ENCODE peak calls at places on chromosomes 16 and 17, in ten cellular contexts. C, M, O, P, J, H, W, F, T and V are unnamed samples.

GRCh38 chr17:64348666-64349065 is 42.0 kb downstream of the PECAM1 start:
- DNase-seq in C (no peak), M (no peak), O (no peak), P (no peak), J (no peak), H (no peak), W (no peak), F (no peak), T (no peak), V (no peak)

GRCh38 chr17:8159459-8160223 is 3.1 kb downstream of the VAMP2 start:
- DNase-seq in C (no peak), M (no peak), O (no peak), P (no peak), J (no peak), H (no peak), W (no peak), F (no peak), T (no peak), V (no peak)

GRCh38 chr17:69882281-69882680 is 192.7 kb upstream of the KCNJ16 start:
- DNase-seq in C (no peak), M (no peak), O (no peak), P (no peak), J (no peak), H (no peak), W (no peak), F (no peak), T (no peak), V (no peak)

GRCh38 chr16:22425036-22425801 is 50.8 kb upstream of the CDR2 start:
- DNase-seq in C (peak; percentile 51), M (no peak), O (no peak), P (no peak), J (peak; percentile 49), H (no peak), W (no peak), F (no peak), T (no peak), V (no peak)

GRCh38 chr17:43444223-43445008 is 39.4 kb upstream of the DHX8 start:
- DNase-seq in C (no peak), M (no peak), O (no peak), P (no peak), J (no peak), H (no peak), W (no peak), F (no peak), T (no peak), V (no peak)

GRCh38 chr17:5552841-5553240 is 31.5 kb downstream of the NLRP1 start:
- DNase-seq in C (no peak), M (no peak), O (no peak), P (no peak), J (no peak), H (no peak), W (no peak), F (no peak), T (no peak), V (no peak)

GRCh38 chr16:87926246-87927194 is 9.8 kb downstream of the CA5A start:
- DNase-seq in C (no peak), M (no peak), O (no peak), P (no peak), J (no peak), H (no peak), W (no peak), F (no peak), T (peak; percentile 82), V (peak; percentile 35)

GRCh38 chr17:76841776-76842405 is 26.3 kb upstream of the MGAT5B start:
- DNase-seq in C (no peak), M (peak; percentile 15), O (no peak), P (no peak), J (no peak), H (no peak), W (no peak), F (peak; percentile 47), T (no peak), V (no peak)

GRCh38 chr17:8225813-8226535 is 15.6 kb upstream of the AURKB start:
- DNase-seq in C (no peak), M (no peak), O (peak; percentile 41), P (no peak), J (peak; percentile 54), H (peak; percentile 13), W (no peak), F (peak; percentile 11), T (no peak), V (peak; percentile 83)

GRCh38 chr17:8226536-8227237 is 16.3 kb upstream of the AURKB start:
- DNase-seq in C (peak; percentile 82), M (no peak), O (no peak), P (peak; percentile 86), J (peak; percentile 76), H (no peak), W (peak; percentile 75), F (no peak), T (no peak), V (peak; percentile 78)

GRCh38 chr16:47320546-47321315 is 140.1 kb downstream of the ITFG1 start:
- DNase-seq in C (no peak), M (no peak), O (no peak), P (no peak), J (no peak), H (no peak), W (no peak), F (no peak), T (no peak), V (no peak)

GRCh38 chr16:77223184-77223583 is 24.0 kb downstream of the SYCE1L start:
- DNase-seq in C (no peak), M (no peak), O (no peak), P (no peak), J (no peak), H (no peak), W (no peak), F (peak; percentile 66), T (no peak), V (peak; percentile 65)

GRCh38 chr17:29193146-29193545 is 12.9 kb upstream of the MYO18A start:
- DNase-seq in C (no peak), M (no peak), O (no peak), P (no peak), J (no peak), H (no peak), W (no peak), F (no peak), T (no peak), V (no peak)

GRCh38 chr17:83109793-83110645 is 30.6 kb downstream of the METRNL start:
- DNase-seq in C (peak; percentile 91), M (peak; percentile 58), O (no peak), P (peak; percentile 94), J (peak; percentile 93), H (no peak), W (peak; percentile 84), F (no peak), T (no peak), V (peak; percentile 89)

GRCh38 chr16:19583665-19584300 is 28.3 kb downstream of the VPS35L start:
- DNase-seq in C (no peak), M (no peak), O (no peak), P (no peak), J (no peak), H (no peak), W (no peak), F (peak; percentile 75), T (no peak), V (peak; percentile 71)

GRCh38 chr16:46970089-46970488 is 3.4 kb downstream of the DNAJA2 start:
- DNase-seq in C (peak; percentile 41), M (no peak), O (no peak), P (no peak), J (no peak), H (no peak), W (no peak), F (no peak), T (no peak), V (no peak)

GRCh38 chr17:47935961-47936360 is 5.4 kb upstream of the PNPO start:
- DNase-seq in C (no peak), M (no peak), O (no peak), P (peak; percentile 56), J (no peak), H (no peak), W (peak; percentile 65), F (no peak), T (no peak), V (no peak)

GRCh38 chr17:19703106-19703775 is 13.1 kb downstream of the SLC47A2 start:
- DNase-seq in C (no peak), M (peak; percentile 31), O (no peak), P (no peak), J (no peak), H (no peak), W (no peak), F (no peak), T (peak; percentile 11), V (no peak)

GRCh38 chr17:58840820-58841612 is 85.4 kb downstream of the PPM1E start:
- DNase-seq in C (no peak), M (no peak), O (no peak), P (no peak), J (no peak), H (no peak), W (no peak), F (no peak), T (no peak), V (no peak)

GRCh38 chr17:63189930-63190329 is 223.9 kb downstream of the TANC2 start:
- DNase-seq in C (no peak), M (no peak), O (no peak), P (no peak), J (no peak), H (no peak), W (no peak), F (no peak), T (no peak), V (no peak)

GRCh38 chr16:85735225-85735722 is 15.6 kb downstream of the C16orf74 start:
- DNase-seq in C (no peak), M (no peak), O (peak; percentile 18), P (no peak), J (no peak), H (no peak), W (no peak), F (peak; percentile 96), T (peak; percentile 70), V (peak; percentile 60)

GRCh38 chr16:997440-998051 is 16.0 kb downstream of the SOX8 start:
- DNase-seq in C (no peak), M (no peak), O (peak; percentile 56), P (no peak), J (no peak), H (no peak), W (no peak), F (no peak), T (no peak), V (peak; percentile 61)

GRCh38 chr16:64238576-64238975 is 883.3 kb downstream of the CDH11 start:
- DNase-seq in C (no peak), M (no peak), O (no peak), P (peak; percentile 62), J (no peak), H (no peak), W (no peak), F (no peak), T (no peak), V (no peak)

GRCh38 chr16:73404001-73404400 is 356.1 kb upstream of the ZFHX3 start:
- DNase-seq in C (no peak), M (no peak), O (no peak), P (no peak), J (no peak), H (no peak), W (no peak), F (no peak), T (no peak), V (no peak)

GRCh38 chr17:81867952-81868673 is 3.0 kb downstream of the ARHGDIA start:
- DNase-seq in C (peak; percentile 58), M (no peak), O (no peak), P (no peak), J (no peak), H (no peak), W (no peak), F (no peak), T (peak; percentile 24), V (peak; percentile 43)

GRCh38 chr17:64632193-64632592 is 29.9 kb downstream of the SMURF2 start:
- DNase-seq in C (no peak), M (no peak), O (no peak), P (no peak), J (no peak), H (no peak), W (no peak), F (no peak), T (no peak), V (no peak)

GRCh38 chr17:82887255-82888164 is 47.7 kb upstream of the ZNF750 start:
- DNase-seq in C (no peak), M (no peak), O (no peak), P (no peak), J (no peak), H (no peak), W (no peak), F (no peak), T (no peak), V (no peak)

GRCh38 chr16:69328854-69329316 is 1.5 kb downstream of the PDF start:
- DNase-seq in C (no peak), M (peak; percentile 31), O (no peak), P (no peak), J (no peak), H (no peak), W (no peak), F (no peak), T (no peak), V (peak; percentile 45)